ENCODE peak calls at places on chromosome 5, in four cellular contexts. One of them, this sample, is unnamed.

GRCh38 chr5:31825775-31826068 is 186.8 kb downstream of the PDZD2 start:
- DNase-seq in Calu3: no peak
- DNase-seq in amygdala: no peak
- DNase-seq in GM03348: no peak
- DNase-seq in this sample: no peak

GRCh38 chr5:101212942-101213514 is 309.9 kb upstream of the ST8SIA4 start:
- DNase-seq in Calu3: no peak
- DNase-seq in amygdala: no peak
- DNase-seq in GM03348: no peak
- DNase-seq in this sample: no peak

GRCh38 chr5:124849774-124850173 is 103.3 kb upstream of the ZNF608 start:
- DNase-seq in Calu3: no peak
- DNase-seq in amygdala: no peak
- DNase-seq in GM03348: no peak
- DNase-seq in this sample: no peak

GRCh38 chr5:178434851-178435250 is 155.3 kb downstream of the COL23A1 start:
- DNase-seq in Calu3: no peak
- DNase-seq in amygdala: no peak
- DNase-seq in GM03348: no peak
- DNase-seq in this sample: no peak

GRCh38 chr5:159343295-159344094 is 13.2 kb upstream of the IL12B start:
- DNase-seq in Calu3: no peak
- DNase-seq in amygdala: no peak
- DNase-seq in GM03348: no peak
- DNase-seq in this sample: no peak

GRCh38 chr5:133896873-133897272 is 71.6 kb downstream of the C5orf15 start:
- DNase-seq in Calu3: no peak
- DNase-seq in amygdala: no peak
- DNase-seq in GM03348: no peak
- DNase-seq in this sample: no peak

GRCh38 chr5:115571441-115571878 is 26.9 kb upstream of the FEM1C start:
- DNase-seq in Calu3: no peak
- DNase-seq in amygdala: peak
- DNase-seq in GM03348: no peak
- DNase-seq in this sample: no peak

GRCh38 chr5:79878721-79879336 is 112.2 kb downstream of the MTX3 start:
- DNase-seq in Calu3: peak
- DNase-seq in amygdala: no peak
- DNase-seq in GM03348: no peak
- DNase-seq in this sample: peak

GRCh38 chr5:107514305-107514704 is 156.4 kb downstream of the EFNA5 start:
- DNase-seq in Calu3: no peak
- DNase-seq in amygdala: no peak
- DNase-seq in GM03348: no peak
- DNase-seq in this sample: no peak

GRCh38 chr5:21152611-21153010 is 1164.6 kb upstream of the CDH18 start:
- DNase-seq in Calu3: peak
- DNase-seq in amygdala: no peak
- DNase-seq in GM03348: no peak
- DNase-seq in this sample: peak

This sample was measured in HT-29.